ENCODE peak calls at places on chromosomes 13 and 19, in eight cellular contexts. W is transverse colon, A is cardiac muscle cell, P is tibial nerve, D is Caco-2, I is endodermal cell, K is psoas muscle, O is H9. Z is an unnamed sample. For H3K27me3, the result is how much of the 10 kb centered on the place peaks cover.

GRCh38 chr19:41537789-41538188 is 38.2 kb upstream of the CEACAM21 start:
- DNase-seq in W (no peak), A (no peak), P (no peak), D (no peak), I (peak), K (no peak), O (no peak), Z (no peak)

GRCh38 chr13:39144941-39145533 is 106.8 kb downstream of the NHLRC3 start:
- DNase-seq in W (peak), A (peak), P (peak), D (peak), I (peak), K (peak), O (peak), Z (peak)

GRCh38 chr19:58584498-58585441 is 11.6 kb upstream of the MZF1 start:
- DNase-seq in W (no peak), A (no peak), P (no peak), D (no peak), I (peak), K (no peak), O (peak), Z (no peak)

GRCh38 chr19:49301165-49301865 is 23.7 kb downstream of the SLC6A16 start:
- DNase-seq in W (peak), A (peak), P (peak), D (peak), I (peak), K (peak), O (peak), Z (peak)

GRCh38 chr13:73220966-73221720 is 162.3 kb downstream of the KLF5 start:
- DNase-seq in W (peak), A (no peak), P (no peak), D (peak), I (peak), K (no peak), O (no peak), Z (no peak)

GRCh38 chr13:110447058-110447511 is 114.4 kb downstream of the RAB20 start:
- DNase-seq in W (no peak), A (no peak), P (no peak), D (no peak), I (no peak), K (no peak), O (no peak), Z (no peak)

GRCh38 chr13:41452462-41452861 is 4.9 kb upstream of the RGCC start:
- DNase-seq in W (no peak), A (no peak), P (no peak), D (no peak), I (no peak), K (no peak), O (no peak), Z (no peak)

GRCh38 chr13:59782696-59783095 is 381.0 kb downstream of the DIAPH3 start:
- DNase-seq in W (no peak), A (peak), P (no peak), D (no peak), I (no peak), K (no peak), O (no peak), Z (no peak)

GRCh38 chr13:60329221-60329983 is 67.6 kb upstream of the TDRD3 start:
- DNase-seq in W (peak), A (peak), P (no peak), D (peak), I (peak), K (no peak), O (peak), Z (peak)

GRCh38 chr13:93789058-93789457 is 562.5 kb downstream of the GPC6 start:
- DNase-seq in W (no peak), A (no peak), P (no peak), D (no peak), I (no peak), K (no peak), O (no peak), Z (no peak)

GRCh38 chr19:41999071-41999877 is 5.2 kb upstream of the ATP1A3 start:
- DNase-seq in W (no peak), A (peak), P (no peak), D (no peak), I (peak), K (no peak), O (peak), Z (peak)

GRCh38 chr19:49801401-49801888 is 11.6 kb downstream of the FUZ start:
- DNase-seq in W (no peak), A (no peak), P (no peak), D (no peak), I (no peak), K (peak), O (no peak), Z (no peak)

GRCh38 chr13:50198508-50198907 is 183.3 kb downstream of the KCNRG start:
- DNase-seq in W (no peak), A (no peak), P (peak), D (no peak), I (no peak), K (no peak), O (no peak), Z (no peak)

GRCh38 chr19:38970664-38971532 is 4.6 kb downstream of the FBXO17 start:
- DNase-seq in W (no peak), A (no peak), P (no peak), D (no peak), I (no peak), K (no peak), O (no peak), Z (no peak)

GRCh38 chr19:47729799-47730520 is 15.4 kb upstream of the NOP53 start:
- DNase-seq in W (peak), A (peak), P (peak), D (peak), I (peak), K (peak), O (peak), Z (peak)

GRCh38 chr19:4939466-4939865 is 29.4 kb upstream of the KDM4B start:
- DNase-seq in W (no peak), A (no peak), P (no peak), D (no peak), I (no peak), K (no peak), O (no peak), Z (no peak)

GRCh38 chr13:90713436-90714133 is 633.9 kb upstream of the MIR17HG start:
- DNase-seq in W (no peak), A (no peak), P (no peak), D (no peak), I (no peak), K (no peak), O (no peak), Z (no peak)

GRCh38 chr19:17420267-17420924 is 549 bp downstream of the MVB12A start:
- DNase-seq in W (peak), A (peak), P (peak), D (peak), I (peak), K (peak), O (peak), Z (peak)

GRCh38 chr13:48492123-48493075 is 40.5 kb downstream of the RCBTB2 start:
- DNase-seq in W (peak), A (peak), P (peak), D (no peak), I (no peak), K (peak), O (no peak), Z (no peak)

GRCh38 chr19:42242071-42242511 is 311 bp downstream of the GSK3A start:
- DNase-seq in W (no peak), A (no peak), P (no peak), D (no peak), I (no peak), K (no peak), O (no peak), Z (peak)

DNA sequence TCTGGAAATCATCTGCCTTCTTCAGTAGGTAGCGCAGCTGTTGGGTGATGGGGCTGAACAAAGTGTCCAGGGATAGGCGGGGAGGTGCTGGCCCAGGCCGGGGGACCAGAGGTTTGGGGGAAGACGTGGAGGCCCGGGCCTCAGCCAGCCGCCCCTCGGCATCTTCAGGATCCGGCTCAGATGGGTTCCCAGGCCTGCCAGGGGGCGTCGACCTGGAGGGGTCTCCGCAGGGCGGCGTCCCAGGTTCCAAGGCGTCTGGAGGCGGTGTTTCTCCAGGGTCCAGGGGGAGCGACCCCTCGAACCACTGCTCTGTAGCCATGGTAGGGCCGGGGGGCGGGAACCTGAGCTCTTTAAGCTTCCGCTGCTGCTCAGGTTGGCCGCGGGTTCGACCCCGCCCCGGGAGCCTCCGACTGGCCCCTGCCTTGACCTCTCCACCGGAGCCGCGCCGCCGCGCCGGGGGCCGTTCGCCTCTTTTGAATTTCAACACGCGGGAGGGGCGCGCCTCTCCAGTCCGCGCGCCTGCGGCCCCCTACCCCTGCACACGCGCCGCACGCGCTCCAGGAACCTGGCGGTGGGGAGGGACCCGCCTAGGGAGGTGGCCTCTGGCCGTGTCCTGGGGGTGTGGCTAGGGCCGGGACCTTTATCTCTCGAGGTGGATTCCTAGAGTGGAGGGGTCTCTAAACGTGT is at the start of gene C19orf67:
- DNase-seq in W (no peak), A (no peak), P (no peak), D (no peak), I (peak), K (no peak), O (no peak), Z (peak)
- H3K27me3 ChIP-seq in W (under half), A (under half), P (under half), D (under half), I (under half), K (under half), O (under half), Z (under half)

GRCh38 chr13:34335662-34336007 is 517.7 kb downstream of the RFC3 start:
- DNase-seq in W (no peak), A (no peak), P (no peak), D (no peak), I (no peak), K (no peak), O (no peak), Z (no peak)
- H3K27me3 ChIP-seq in W (under half), A (under half), P (under half), D (under half), I (under half), K (under half), O (under half), Z (under half)

GRCh38 chr19:8441725-8442544 is 2.8 kb upstream of the HNRNPM start:
- DNase-seq in W (no peak), A (no peak), P (no peak), D (no peak), I (peak), K (no peak), O (peak), Z (peak)

GRCh38 chr19:8444677-8445487 is at the start of gene HNRNPM:
- DNase-seq in W (peak), A (peak), P (peak), D (peak), I (peak), K (peak), O (peak), Z (peak)

GRCh38 chr19:8446055-8446709 is 1.4 kb downstream of the HNRNPM start:
- DNase-seq in W (no peak), A (no peak), P (no peak), D (no peak), I (no peak), K (no peak), O (no peak), Z (no peak)

GRCh38 chr19:8449830-8450229 is 5.1 kb downstream of the HNRNPM start:
- DNase-seq in W (no peak), A (no peak), P (no peak), D (peak), I (peak), K (no peak), O (peak), Z (no peak)

DNA sequence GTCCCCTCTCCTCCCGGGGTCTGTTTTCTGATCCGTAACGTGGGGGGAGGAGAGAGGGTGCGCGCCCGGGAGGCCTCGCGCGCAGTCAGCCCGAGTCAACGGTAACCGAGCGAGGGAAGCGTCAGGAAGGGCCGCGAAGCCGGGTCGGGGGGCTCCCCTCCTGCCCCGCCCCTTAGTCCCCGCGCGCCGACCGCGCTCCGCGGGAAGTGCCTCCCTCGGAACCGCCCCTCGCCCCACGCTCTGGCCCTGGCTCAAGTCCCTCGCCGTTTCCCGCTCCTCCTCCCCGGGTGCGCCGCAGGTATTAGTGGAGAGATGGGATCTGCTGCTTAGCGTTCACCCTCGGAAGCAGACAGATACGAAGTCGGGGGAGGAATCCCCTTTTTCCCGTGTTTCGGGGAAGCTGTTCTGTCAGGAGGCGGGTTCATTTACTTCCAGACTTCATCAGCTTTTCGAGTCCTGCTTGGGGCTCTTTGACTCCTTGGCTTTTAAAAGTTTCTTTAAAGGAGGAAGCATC is 770 bp downstream of the HNRNPM start:
- DNase-seq in W (peak), A (peak), P (peak), D (peak), I (peak), K (peak), O (no peak), Z (peak)
- H3K27me3 ChIP-seq in W (under half), A (under half), P (under half), D (under half), I (under half), K (under half), O (under half), Z (under half)

DNA sequence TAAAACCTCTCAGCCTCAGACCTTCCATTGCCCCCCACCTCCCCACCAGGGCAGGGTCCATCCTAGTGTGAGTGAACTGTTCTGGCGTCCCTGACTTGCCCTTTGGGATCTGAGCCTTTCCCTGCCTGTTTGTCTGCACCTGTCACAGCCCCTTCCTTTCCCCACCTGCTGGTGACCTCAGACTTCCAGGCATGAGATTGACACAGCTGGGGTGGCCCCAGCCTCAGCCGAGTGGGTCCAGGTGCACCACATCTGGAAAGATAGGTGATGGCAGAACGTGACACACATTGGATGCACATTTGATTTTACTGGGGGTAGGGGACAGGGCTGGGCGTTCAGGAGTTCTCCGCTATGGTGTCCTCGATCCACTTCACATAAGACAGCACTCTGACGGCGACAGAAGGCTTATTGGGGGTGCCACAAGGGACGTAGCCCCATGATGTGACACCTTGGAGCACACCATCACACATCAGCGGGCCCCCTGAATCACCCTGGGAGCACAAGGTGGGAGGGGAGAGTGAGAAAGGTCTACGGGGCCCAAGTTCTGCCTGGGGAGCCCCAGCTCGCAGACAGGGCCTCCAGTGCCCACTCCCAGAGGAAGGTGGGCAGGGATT is 4.6 kb downstream of the KLK1 start:
- DNase-seq in W (no peak), A (no peak), P (no peak), D (no peak), I (peak), K (no peak), O (no peak), Z (no peak)
- H3K27me3 ChIP-seq in W (half or more), A (half or more), P (half or more), D (under half), I (half or more), K (under half), O (under half), Z (under half)